ENCODE peak calls at places on chromosomes 7 and 10, in eight cellular contexts. X is tibial artery, P is HFF-Myc, Z is colonic mucosa, J is WERI-Rb-1, B is OCI-LY7, S is breast epithelium, O is hepatocyte. H is an unnamed sample.
A peak's percentile ranks its signal among the peaks of the same experiment; 100 is the strongest.

GRCh38 chr7:154577141-154577540 is 425.8 kb downstream of the PAXIP1 start:
- DNase-seq in X (no peak), P (no peak), Z (no peak), J (no peak), B (no peak), S (no peak), O (no peak), H (no peak)

GRCh38 chr10:132845780-132846595 is 60.0 kb upstream of the NKX6-2 start:
- DNase-seq in X (peak; percentile 43), P (no peak), Z (peak; percentile 11), J (no peak), B (no peak), S (peak; percentile 33), O (no peak), H (no peak)

GRCh38 chr7:55261386-55261770 is 103.8 kb upstream of the LANCL2 start:
- DNase-seq in X (no peak), P (no peak), Z (no peak), J (no peak), B (no peak), S (no peak), O (no peak), H (no peak)

GRCh38 chr7:54260868-54261475 is 281.2 kb upstream of the VSTM2A start:
- DNase-seq in X (no peak), P (peak; percentile 6), Z (no peak), J (no peak), B (no peak), S (no peak), O (no peak), H (no peak)

GRCh38 chr10:78937800-78938694 is 130.7 kb upstream of the ZMIZ1 start:
- DNase-seq in X (no peak), P (no peak), Z (no peak), J (no peak), B (peak; percentile 43), S (no peak), O (no peak), H (no peak)

GRCh38 chr7:107847168-107847835 is 43.7 kb upstream of the DLD start:
- DNase-seq in X (no peak), P (no peak), Z (no peak), J (no peak), B (no peak), S (no peak), O (no peak), H (no peak)

GRCh38 chr10:24533981-24534380 is 189.7 kb downstream of the ARHGAP21 start:
- DNase-seq in X (no peak), P (no peak), Z (no peak), J (no peak), B (no peak), S (no peak), O (no peak), H (no peak)

GRCh38 chr10:97713351-97713827 is at the start of gene MARVELD1:
- DNase-seq in X (peak; percentile 91), P (no peak), Z (peak; percentile 79), J (peak; percentile 80), B (no peak), S (peak; percentile 68), O (peak; percentile 86), H (no peak)

GRCh38 chr10:125797424-125797823 is 21.8 kb upstream of the MMP21 start:
- DNase-seq in X (no peak), P (no peak), Z (no peak), J (no peak), B (peak; percentile 13), S (no peak), O (no peak), H (no peak)

GRCh38 chr10:119237722-119238436 is 30.5 kb downstream of the GRK5 start:
- DNase-seq in X (no peak), P (no peak), Z (no peak), J (no peak), B (peak; percentile 8), S (no peak), O (no peak), H (no peak)

GRCh38 chr10:124715479-124715878 is 28.7 kb downstream of the FAM53B start:
- DNase-seq in X (no peak), P (no peak), Z (no peak), J (no peak), B (no peak), S (no peak), O (no peak), H (no peak)

GRCh38 chr10:93097386-93097785 is 23.7 kb downstream of the CYP26A1 start:
- DNase-seq in X (no peak), P (no peak), Z (peak; percentile 10), J (no peak), B (no peak), S (no peak), O (no peak), H (no peak)

GRCh38 chr10:112209534-112210200 is 26.1 kb upstream of the GPAM start:
- DNase-seq in X (no peak), P (no peak), Z (no peak), J (no peak), B (no peak), S (no peak), O (peak; percentile 45), H (no peak)

GRCh38 chr10:63644398-63645142 is 123.4 kb downstream of the REEP3 start:
- DNase-seq in X (no peak), P (no peak), Z (no peak), J (no peak), B (no peak), S (no peak), O (no peak), H (no peak)

GRCh38 chr10:75288140-75288711 is 52.5 kb upstream of the COMTD1 start:
- DNase-seq in X (no peak), P (no peak), Z (no peak), J (no peak), B (no peak), S (no peak), O (no peak), H (no peak)

GRCh38 chr7:47690902-47691558 is 109.1 kb upstream of the TNS3 start:
- DNase-seq in X (no peak), P (peak; percentile 87), Z (no peak), J (no peak), B (no peak), S (no peak), O (no peak), H (no peak)

GRCh38 chr7:2526659-2527504 is 7.3 kb downstream of the LFNG start:
- DNase-seq in X (no peak), P (no peak), Z (peak; percentile 66), J (no peak), B (no peak), S (no peak), O (no peak), H (no peak)

GRCh38 chr7:133934262-133934973 is 192.7 kb upstream of the LRGUK start:
- DNase-seq in X (no peak), P (no peak), Z (no peak), J (peak; percentile 61), B (no peak), S (no peak), O (no peak), H (no peak)

GRCh38 chr10:125102216-125102615 is 58.1 kb downstream of the CTBP2 start:
- DNase-seq in X (peak; percentile 34), P (no peak), Z (peak; percentile 59), J (no peak), B (no peak), S (no peak), O (peak; percentile 42), H (no peak)

DNA sequence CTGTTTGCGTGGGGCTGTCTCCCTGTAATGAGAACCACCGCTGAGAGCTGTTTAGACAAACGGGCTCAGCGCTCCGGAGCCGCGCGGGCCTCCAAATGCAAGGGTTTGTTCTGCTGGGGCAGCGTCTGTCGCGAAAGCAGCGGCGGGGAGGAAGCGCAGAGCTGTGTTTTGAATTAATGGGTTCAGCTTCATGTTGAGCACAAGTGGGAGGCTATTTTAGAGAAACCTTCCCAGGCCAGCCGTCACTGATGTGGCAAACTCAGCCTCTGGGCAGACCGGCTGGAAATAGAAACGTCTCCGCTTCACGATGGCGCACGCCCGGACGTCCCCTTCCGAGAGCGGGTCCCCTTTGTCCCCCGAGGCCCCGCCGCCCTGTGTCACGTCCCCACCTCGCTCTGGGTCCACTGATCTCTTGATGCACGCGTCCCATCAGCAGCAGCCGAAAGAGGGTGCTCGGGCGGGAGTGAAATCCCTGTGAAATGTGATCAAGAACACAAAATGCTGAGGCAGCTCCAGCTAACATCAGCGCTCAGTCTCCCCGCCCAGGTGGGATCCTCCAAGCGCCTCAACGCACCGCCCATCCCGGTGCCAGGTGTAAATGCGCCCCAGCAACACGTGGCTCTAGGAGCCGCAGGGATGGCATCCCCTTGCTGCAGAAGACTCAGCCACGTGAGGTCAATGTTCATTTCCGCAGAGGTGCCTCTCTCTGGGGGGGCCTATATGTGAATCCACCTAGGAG is 44.9 kb downstream of the BAMBI start:
- DNase-seq in X (peak; percentile 66), P (no peak), Z (no peak), J (peak; percentile 9), B (no peak), S (peak; percentile 51), O (peak; percentile 57), H (no peak)
- H3K4me3 ChIP-seq in X (peak overlapping the region; percentile 45), P (peak overlapping the region; percentile 36), Z (no peak overlapping the region), J (peak overlapping the region; percentile 39), B (no peak overlapping the region), S (peak overlapping the region; percentile 51), O (peak overlapping the region; percentile 7), H (no peak overlapping the region)

GRCh38 chr7:101856488-101857357 is 39.3 kb downstream of the CUX1 start:
- DNase-seq in X (peak; percentile 88), P (peak; percentile 51), Z (peak; percentile 97), J (no peak), B (peak; percentile 92), S (peak; percentile 92), O (peak; percentile 49), H (peak; percentile 95)
- TF ChIP-seq CTCF in X (peak; percentile 16), P (peak; percentile 31), Z (peak; percentile 41), J (no peak), B (peak; percentile 73), S (peak; percentile 62), O (peak; percentile 8), H (peak; percentile 46)

GRCh38 chr7:117997862-117998825 is 124.9 kb upstream of the CTTNBP2 start:
- DNase-seq in X (no peak), P (no peak), Z (no peak), J (no peak), B (no peak), S (no peak), O (no peak), H (no peak)
- H3K4me3 ChIP-seq in X (no peak overlapping the region), P (no peak overlapping the region), Z (no peak overlapping the region), J (no peak overlapping the region), B (no peak overlapping the region), S (no peak overlapping the region), O (no peak overlapping the region), H (no peak overlapping the region)

GRCh38 chr7:158973440-158973839 is 117.1 kb downstream of the DYNC2I1 start:
- DNase-seq in X (no peak), P (no peak), Z (no peak), J (no peak), B (no peak), S (no peak), O (peak; percentile 86), H (peak; percentile 34)
- TF ChIP-seq CTCF in X (peak; percentile 38), P (no peak), Z (peak; percentile 15), J (peak; percentile 31), B (peak; percentile 19), S (no peak), O (peak; percentile 70), H (peak; percentile 90)

GRCh38 chr10:12819071-12819470 is 182.4 kb downstream of the CCDC3 start:
- DNase-seq in X (no peak), P (no peak), Z (no peak), J (no peak), B (no peak), S (no peak), O (no peak), H (no peak)
- H3K4me3 ChIP-seq in X (no peak overlapping the region), P (no peak overlapping the region), Z (no peak overlapping the region), J (no peak overlapping the region), B (no peak overlapping the region), S (no peak overlapping the region), O (no peak overlapping the region), H (no peak overlapping the region)

H was measured in LNCaP clone FGC.